ENCODE peak calls at places on chromosomes 16 and 17, in four cellular contexts. One of them, this sample, is unnamed.

GRCh38 chr16:11233727-11234376 is 22.2 kb downstream of the SOCS1 start:
- DNase-seq in HepG2: no peak
- DNase-seq in HCT116: no peak
- DNase-seq in H1: peak
- DNase-seq in this sample: peak

GRCh38 chr16:9847146-9847545 is 335.1 kb downstream of the GRIN2A start:
- DNase-seq in HepG2: no peak
- DNase-seq in HCT116: no peak
- DNase-seq in H1: no peak
- DNase-seq in this sample: no peak

GRCh38 chr17:82849076-82849945 is 9.5 kb upstream of the ZNF750 start:
- DNase-seq in HepG2: no peak
- DNase-seq in HCT116: no peak
- DNase-seq in H1: no peak
- DNase-seq in this sample: no peak

GRCh38 chr17:28968269-28968913 is 17.1 kb upstream of the PHF12 start:
- DNase-seq in HepG2: no peak
- DNase-seq in HCT116: no peak
- DNase-seq in H1: no peak
- DNase-seq in this sample: no peak

GRCh38 chr16:68658258-68658973 is 13.3 kb downstream of the CDH3 start:
- DNase-seq in HepG2: no peak
- DNase-seq in HCT116: peak
- DNase-seq in H1: no peak
- DNase-seq in this sample: no peak

GRCh38 chr16:79062336-79062735 is 538.2 kb downstream of the MAF start:
- DNase-seq in HepG2: no peak
- DNase-seq in HCT116: no peak
- DNase-seq in H1: no peak
- DNase-seq in this sample: no peak

GRCh38 chr16:85152414-85153030 is 40.2 kb upstream of the CIBAR2 start:
- DNase-seq in HepG2: no peak
- DNase-seq in HCT116: no peak
- DNase-seq in H1: no peak
- DNase-seq in this sample: no peak

GRCh38 chr16:49601541-49601940 is 227.9 kb downstream of the C16orf78 start:
- DNase-seq in HepG2: peak
- DNase-seq in HCT116: no peak
- DNase-seq in H1: peak
- DNase-seq in this sample: no peak

GRCh38 chr17:80868022-80868609 is 123.5 kb upstream of the CHMP6 start:
- DNase-seq in HepG2: no peak
- DNase-seq in HCT116: no peak
- DNase-seq in H1: no peak
- DNase-seq in this sample: no peak

GRCh38 chr16:85991856-85992255 is 92.9 kb downstream of the IRF8 start:
- DNase-seq in HepG2: no peak
- DNase-seq in HCT116: no peak
- DNase-seq in H1: no peak
- DNase-seq in this sample: no peak

GRCh38 chr16:23801387-23801786 is 34.4 kb upstream of the PRKCB start:
- DNase-seq in HepG2: peak
- DNase-seq in HCT116: peak
- DNase-seq in H1: peak
- DNase-seq in this sample: peak

GRCh38 chr16:23807028-23807427 is 28.8 kb upstream of the PRKCB start:
- DNase-seq in HepG2: no peak
- DNase-seq in HCT116: no peak
- DNase-seq in H1: no peak
- DNase-seq in this sample: no peak

DNA sequence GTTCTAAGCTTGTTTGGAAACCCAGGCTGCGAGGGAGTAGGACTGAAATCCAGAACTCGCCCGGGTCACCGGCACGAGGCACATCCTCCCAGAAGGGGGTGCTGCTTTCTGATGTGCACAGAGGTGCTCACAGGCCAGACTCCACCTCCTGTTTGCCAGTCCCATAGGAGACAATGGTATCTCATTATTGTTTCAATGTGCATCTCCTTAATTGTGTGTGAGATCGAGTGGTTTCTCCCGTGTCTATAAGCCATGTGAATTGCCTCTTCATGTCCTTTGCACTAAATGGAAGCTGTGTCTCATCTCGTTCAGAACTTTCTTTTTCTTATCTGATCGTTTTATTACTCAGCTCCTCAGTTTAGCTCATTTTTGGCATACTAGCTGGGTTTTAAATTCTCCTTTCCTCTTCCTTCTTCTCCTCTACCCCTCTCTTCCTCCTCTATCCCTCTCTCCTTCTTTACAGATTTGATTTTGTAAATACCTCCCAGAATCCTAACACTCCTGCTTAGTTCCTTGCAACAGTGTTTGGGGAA is 32.1 kb upstream of the PRKCB start:
- DNase-seq in HepG2: peak
- DNase-seq in HCT116: peak
- DNase-seq in H1: peak
- DNase-seq in this sample: peak
- TF ChIP-seq FOSL1 in HepG2: no peak
- TF ChIP-seq FOSL1 in HCT116: no peak
- TF ChIP-seq FOSL1 in H1: no peak
- TF ChIP-seq FOSL1 in this sample: no peak

GRCh38 chr17:10105513-10106001 is 92.8 kb downstream of the GAS7 start:
- DNase-seq in HepG2: no peak
- DNase-seq in HCT116: no peak
- DNase-seq in H1: no peak
- DNase-seq in this sample: no peak
- TF ChIP-seq FOSL1 in HepG2: no peak
- TF ChIP-seq FOSL1 in HCT116: no peak
- TF ChIP-seq FOSL1 in H1: no peak
- TF ChIP-seq FOSL1 in this sample: no peak

GRCh38 chr16:83926726-83927397 is 26.2 kb upstream of the OSGIN1 start:
- DNase-seq in HepG2: peak
- DNase-seq in HCT116: peak
- DNase-seq in H1: peak
- DNase-seq in this sample: peak
- TF ChIP-seq FOSL1 in HepG2: no peak
- TF ChIP-seq FOSL1 in HCT116: no peak
- TF ChIP-seq FOSL1 in H1: no peak
- TF ChIP-seq FOSL1 in this sample: no peak

DNA sequence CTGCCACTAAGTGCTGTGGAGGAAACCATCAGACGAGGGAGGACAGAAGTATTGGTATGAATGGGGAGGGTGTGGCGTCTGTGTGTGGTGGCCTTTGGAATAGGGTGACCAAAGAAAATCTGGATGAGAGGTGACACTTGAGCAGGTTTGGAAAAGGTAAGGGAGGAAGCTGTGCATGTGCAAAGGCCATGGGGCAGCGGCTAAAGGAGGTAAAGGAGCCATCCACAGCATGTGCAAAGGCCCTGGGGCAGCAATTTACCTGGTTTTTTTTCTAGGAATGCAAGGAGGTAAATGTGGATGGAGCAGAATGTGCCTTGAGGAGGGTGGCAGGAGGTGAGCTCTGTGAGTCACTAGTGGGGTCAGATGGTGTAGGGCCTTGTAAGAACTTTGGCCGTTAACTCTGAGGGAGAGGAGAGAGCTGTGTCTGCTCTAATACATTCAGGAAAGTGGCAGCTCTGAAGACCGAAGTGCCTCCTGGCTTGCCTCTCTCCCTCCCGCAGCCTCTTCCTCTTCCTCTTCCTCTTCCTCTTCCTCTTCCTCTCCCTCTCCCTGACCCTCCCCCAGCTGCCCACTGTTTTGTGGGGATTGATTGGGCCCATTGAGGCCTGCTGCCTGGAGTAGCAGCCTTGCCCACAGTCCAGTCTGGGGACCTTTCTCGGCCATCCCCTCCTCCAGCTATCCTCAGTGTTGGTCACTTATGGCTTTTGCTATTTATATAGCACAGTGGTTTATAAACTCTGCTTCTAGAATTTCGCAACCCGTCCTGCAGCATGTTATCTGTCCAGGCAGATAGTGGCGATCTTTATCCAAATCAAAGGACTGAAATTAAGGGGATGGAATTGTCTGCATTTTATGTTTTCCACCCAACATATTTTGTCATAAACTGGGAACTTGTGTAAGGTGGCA is 38.7 kb downstream of the CMIP start:
- DNase-seq in HepG2: peak
- DNase-seq in HCT116: no peak
- DNase-seq in H1: no peak
- DNase-seq in this sample: no peak
- TF ChIP-seq FOSL1 in HepG2: no peak
- TF ChIP-seq FOSL1 in HCT116: no peak
- TF ChIP-seq FOSL1 in H1: no peak
- TF ChIP-seq FOSL1 in this sample: no peak

GRCh38 chr16:17965131-17965530 is 371.4 kb downstream of the NPIPA8 start:
- DNase-seq in HepG2: no peak
- DNase-seq in HCT116: no peak
- DNase-seq in H1: no peak
- DNase-seq in this sample: no peak

GRCh38 chr16:17970366-17970765 is 366.2 kb downstream of the NPIPA8 start:
- DNase-seq in HepG2: no peak
- DNase-seq in HCT116: no peak
- DNase-seq in H1: no peak
- DNase-seq in this sample: no peak

GRCh38 chr16:17972460-17972943 is 364.0 kb downstream of the NPIPA8 start:
- DNase-seq in HepG2: no peak
- DNase-seq in HCT116: no peak
- DNase-seq in H1: no peak
- DNase-seq in this sample: no peak

DNA sequence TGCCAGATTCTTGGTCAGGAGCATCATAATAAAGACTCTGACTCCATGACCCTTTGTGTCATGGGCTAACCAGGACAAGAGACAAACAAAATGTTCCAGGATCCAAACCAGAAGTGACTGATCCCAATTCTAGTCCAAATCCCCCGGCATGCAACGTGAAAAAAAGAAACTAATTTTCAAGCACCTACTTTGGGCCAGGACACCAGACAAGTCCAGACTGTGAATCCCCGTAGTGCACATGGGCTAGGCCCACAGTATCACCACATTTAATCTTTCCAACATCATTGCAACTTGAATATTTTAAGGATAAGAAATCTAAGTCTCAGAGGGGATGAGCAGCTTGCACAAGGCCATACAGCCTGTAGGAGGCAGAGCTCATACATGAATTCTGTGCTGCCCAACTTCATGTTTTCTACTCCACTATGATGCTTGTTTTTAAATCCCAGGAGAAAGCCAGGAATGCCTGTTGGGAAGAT is 365.7 kb downstream of the NPIPA8 start:
- DNase-seq in HepG2: no peak
- DNase-seq in HCT116: no peak
- DNase-seq in H1: no peak
- DNase-seq in this sample: no peak
- TF ChIP-seq FOSL1 in HepG2: no peak
- TF ChIP-seq FOSL1 in HCT116: no peak
- TF ChIP-seq FOSL1 in H1: no peak
- TF ChIP-seq FOSL1 in this sample: no peak

GRCh38 chr16:88561485-88562369 is 8.5 kb upstream of the ZC3H18 start:
- DNase-seq in HepG2: no peak
- DNase-seq in HCT116: peak
- DNase-seq in H1: peak
- DNase-seq in this sample: peak
- TF ChIP-seq FOSL1 in HepG2: no peak
- TF ChIP-seq FOSL1 in HCT116: no peak
- TF ChIP-seq FOSL1 in H1: no peak
- TF ChIP-seq FOSL1 in this sample: no peak

DNA sequence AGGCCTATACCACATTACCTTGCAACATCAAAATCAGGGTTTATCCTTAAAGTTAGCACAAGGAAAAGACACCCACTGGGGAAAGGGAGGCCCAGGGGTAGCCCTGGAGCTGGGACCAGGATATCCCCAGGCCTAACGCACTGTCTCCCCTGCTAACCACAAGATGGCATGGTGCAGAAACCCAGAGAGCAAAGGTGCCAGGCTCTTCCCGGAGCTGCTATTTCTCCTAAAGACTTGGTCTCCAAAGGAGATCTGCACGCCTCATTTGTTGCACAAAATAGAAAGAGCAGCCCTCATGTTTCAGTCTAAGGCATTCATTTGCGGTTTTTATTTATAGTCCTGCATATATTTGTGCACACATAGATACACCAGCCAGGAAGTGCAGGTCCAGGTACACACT is 408.6 kb downstream of the SOX9 start:
- DNase-seq in HepG2: no peak
- DNase-seq in HCT116: no peak
- DNase-seq in H1: no peak
- DNase-seq in this sample: no peak
- TF ChIP-seq FOSL1 in HepG2: no peak
- TF ChIP-seq FOSL1 in HCT116: no peak
- TF ChIP-seq FOSL1 in H1: no peak
- TF ChIP-seq FOSL1 in this sample: no peak